ENCODE peak calls at places on chromosome 11, in four cellular contexts. One of them, this sample, is unnamed.

GRCh38 chr11:3021125-3021524 is 29.0 kb upstream of the NAP1L4 start:
- DNase-seq in adrenal gland: no peak
- DNase-seq in LoVo: no peak
- DNase-seq in stimulated activated effector memory CD8-positive, alpha-beta T cell treated with anti-CD3 and anti-CD28 coated beads, Interleukin-12 subunit alpha, Interleukin-12 subunit beta, amount 100 ng/mL, for 72 hours: no peak
- DNase-seq in this sample: no peak

GRCh38 chr11:34791725-34792124 is 124.5 kb downstream of the APIP start:
- DNase-seq in adrenal gland: no peak
- DNase-seq in LoVo: no peak
- DNase-seq in stimulated activated effector memory CD8-positive, alpha-beta T cell treated with anti-CD3 and anti-CD28 coated beads, Interleukin-12 subunit alpha, Interleukin-12 subunit beta, amount 100 ng/mL, for 72 hours: no peak
- DNase-seq in this sample: no peak

GRCh38 chr11:119618208-119618909 is 110.6 kb downstream of the NECTIN1 start:
- DNase-seq in adrenal gland: peak; percentile 53
- DNase-seq in LoVo: no peak
- DNase-seq in stimulated activated effector memory CD8-positive, alpha-beta T cell treated with anti-CD3 and anti-CD28 coated beads, Interleukin-12 subunit alpha, Interleukin-12 subunit beta, amount 100 ng/mL, for 72 hours: no peak
- DNase-seq in this sample: no peak

GRCh38 chr11:18012906-18013781 is at the start of gene SERGEF:
- DNase-seq in adrenal gland: peak; percentile 96
- DNase-seq in LoVo: peak; percentile 95
- DNase-seq in stimulated activated effector memory CD8-positive, alpha-beta T cell treated with anti-CD3 and anti-CD28 coated beads, Interleukin-12 subunit alpha, Interleukin-12 subunit beta, amount 100 ng/mL, for 72 hours: peak; percentile 95
- DNase-seq in this sample: peak; percentile 95

GRCh38 chr11:109486129-109486528 is 64.1 kb downstream of the C11orf87 start:
- DNase-seq in adrenal gland: no peak
- DNase-seq in LoVo: no peak
- DNase-seq in stimulated activated effector memory CD8-positive, alpha-beta T cell treated with anti-CD3 and anti-CD28 coated beads, Interleukin-12 subunit alpha, Interleukin-12 subunit beta, amount 100 ng/mL, for 72 hours: no peak
- DNase-seq in this sample: no peak

GRCh38 chr11:119445850-119446249 is 22.9 kb upstream of the THY1 start:
- DNase-seq in adrenal gland: no peak
- DNase-seq in LoVo: no peak
- DNase-seq in stimulated activated effector memory CD8-positive, alpha-beta T cell treated with anti-CD3 and anti-CD28 coated beads, Interleukin-12 subunit alpha, Interleukin-12 subunit beta, amount 100 ng/mL, for 72 hours: no peak
- DNase-seq in this sample: no peak

GRCh38 chr11:122984186-122985011 is 2.8 kb upstream of the BSX start:
- DNase-seq in adrenal gland: no peak
- DNase-seq in LoVo: no peak
- DNase-seq in stimulated activated effector memory CD8-positive, alpha-beta T cell treated with anti-CD3 and anti-CD28 coated beads, Interleukin-12 subunit alpha, Interleukin-12 subunit beta, amount 100 ng/mL, for 72 hours: peak; percentile 59
- DNase-seq in this sample: peak; percentile 43

GRCh38 chr11:3022982-3023381 is 30.9 kb upstream of the NAP1L4 start:
- DNase-seq in adrenal gland: no peak
- DNase-seq in LoVo: no peak
- DNase-seq in stimulated activated effector memory CD8-positive, alpha-beta T cell treated with anti-CD3 and anti-CD28 coated beads, Interleukin-12 subunit alpha, Interleukin-12 subunit beta, amount 100 ng/mL, for 72 hours: no peak
- DNase-seq in this sample: no peak

GRCh38 chr11:17273668-17274321 is 2.7 kb upstream of the NUCB2 start:
- DNase-seq in adrenal gland: no peak
- DNase-seq in LoVo: no peak
- DNase-seq in stimulated activated effector memory CD8-positive, alpha-beta T cell treated with anti-CD3 and anti-CD28 coated beads, Interleukin-12 subunit alpha, Interleukin-12 subunit beta, amount 100 ng/mL, for 72 hours: no peak
- DNase-seq in this sample: no peak

GRCh38 chr11:107591098-107591445 is at the start of gene ELMOD1:
- DNase-seq in adrenal gland: peak; percentile 61
- DNase-seq in LoVo: no peak
- DNase-seq in stimulated activated effector memory CD8-positive, alpha-beta T cell treated with anti-CD3 and anti-CD28 coated beads, Interleukin-12 subunit alpha, Interleukin-12 subunit beta, amount 100 ng/mL, for 72 hours: peak; percentile 62
- DNase-seq in this sample: peak; percentile 40

GRCh38 chr11:76680517-76681425 is 10.2 kb upstream of the LRRC32 start:
- DNase-seq in adrenal gland: peak; percentile 76
- DNase-seq in LoVo: peak; percentile 50
- DNase-seq in stimulated activated effector memory CD8-positive, alpha-beta T cell treated with anti-CD3 and anti-CD28 coated beads, Interleukin-12 subunit alpha, Interleukin-12 subunit beta, amount 100 ng/mL, for 72 hours: peak; percentile 84
- DNase-seq in this sample: peak; percentile 87

GRCh38 chr11:11155962-11156815 is 196.9 kb downstream of the CSNK2A3 start:
- DNase-seq in adrenal gland: no peak
- DNase-seq in LoVo: no peak
- DNase-seq in stimulated activated effector memory CD8-positive, alpha-beta T cell treated with anti-CD3 and anti-CD28 coated beads, Interleukin-12 subunit alpha, Interleukin-12 subunit beta, amount 100 ng/mL, for 72 hours: peak; percentile 66
- DNase-seq in this sample: peak; percentile 46

GRCh38 chr11:72586591-72587090 is 87.6 kb downstream of the PDE2A start:
- DNase-seq in adrenal gland: peak; percentile 5
- DNase-seq in LoVo: no peak
- DNase-seq in stimulated activated effector memory CD8-positive, alpha-beta T cell treated with anti-CD3 and anti-CD28 coated beads, Interleukin-12 subunit alpha, Interleukin-12 subunit beta, amount 100 ng/mL, for 72 hours: no peak
- DNase-seq in this sample: no peak

GRCh38 chr11:123020968-123021367 is 39.3 kb upstream of the BSX start:
- DNase-seq in adrenal gland: peak; percentile 25
- DNase-seq in LoVo: peak; percentile 50
- DNase-seq in stimulated activated effector memory CD8-positive, alpha-beta T cell treated with anti-CD3 and anti-CD28 coated beads, Interleukin-12 subunit alpha, Interleukin-12 subunit beta, amount 100 ng/mL, for 72 hours: peak; percentile 57
- DNase-seq in this sample: peak; percentile 40

GRCh38 chr11:3181722-3182461 is 16.8 kb upstream of the OSBPL5 start:
- DNase-seq in adrenal gland: no peak
- DNase-seq in LoVo: no peak
- DNase-seq in stimulated activated effector memory CD8-positive, alpha-beta T cell treated with anti-CD3 and anti-CD28 coated beads, Interleukin-12 subunit alpha, Interleukin-12 subunit beta, amount 100 ng/mL, for 72 hours: no peak
- DNase-seq in this sample: no peak

GRCh38 chr11:112863304-112863703 is 97.9 kb upstream of the NCAM1 start:
- DNase-seq in adrenal gland: no peak
- DNase-seq in LoVo: no peak
- DNase-seq in stimulated activated effector memory CD8-positive, alpha-beta T cell treated with anti-CD3 and anti-CD28 coated beads, Interleukin-12 subunit alpha, Interleukin-12 subunit beta, amount 100 ng/mL, for 72 hours: no peak
- DNase-seq in this sample: no peak

This sample was measured in H54.